ENCODE peak calls at places on chromosomes 4 and X, in six cellular contexts. E is A172, C is activated B cell treated with CpG ODN at 0.5 μM for 24 hours, W is HT1080, D is AG04449, G is brain microvascular endothelial cell. M is an unnamed sample.

GRCh38 chr4:69977582-69977981 is 12.1 kb upstream of the CSN2 start:
- DNase-seq in E (no peak), C (no peak), W (no peak), D (no peak), G (peak), M (no peak)

GRCh38 chr4:158809611-158810486 is 41.0 kb downstream of the FNIP2 start:
- DNase-seq in E (peak), C (no peak), W (peak), D (peak), G (peak), M (peak)

GRCh38 chr4:98747659-98748091 is 89.3 kb upstream of the TSPAN5 start:
- DNase-seq in E (no peak), C (no peak), W (no peak), D (no peak), G (peak), M (no peak)

GRCh38 chr4:3107271-3108185 is 33.0 kb downstream of the HTT start:
- DNase-seq in E (peak), C (no peak), W (no peak), D (no peak), G (no peak), M (no peak)

GRCh38 chrX:13685126-13685763 is 3.7 kb upstream of the RAB9A start:
- DNase-seq in E (peak), C (no peak), W (peak), D (no peak), G (peak), M (no peak)

GRCh38 chr4:2378408-2378807 is 40.0 kb downstream of the ZFYVE28 start:
- DNase-seq in E (no peak), C (no peak), W (peak), D (no peak), G (no peak), M (no peak)

GRCh38 chr4:110586137-110586850 is 36.6 kb downstream of the PITX2 start:
- DNase-seq in E (peak), C (no peak), W (peak), D (peak), G (peak), M (peak)

GRCh38 chr4:82721819-82722423 is 76.7 kb downstream of the SCD5 start:
- DNase-seq in E (peak), C (no peak), W (no peak), D (no peak), G (no peak), M (no peak)

GRCh38 chr4:72842323-72842722 is 227.2 kb downstream of the COX18 start:
- DNase-seq in E (no peak), C (no peak), W (peak), D (no peak), G (peak), M (peak)

GRCh38 chr4:170198742-170199141 is 109.0 kb upstream of the AADAT start:
- DNase-seq in E (peak), C (no peak), W (no peak), D (no peak), G (no peak), M (no peak)

M was measured in RCC 7860.